ENCODE peak calls at places on chromosomes 12 and 14, in nine cellular contexts. B is endodermal cell; D is CD4-positive, alpha-beta T cell; J is Calu3; H is endothelial cell of umbilical vein; E is lower lobe of right lung; P is foreskin fibroblast; M is breast epithelium; I is GM12865. C is an unnamed sample.

GRCh38 chr12:32273712-32274111 is 125.6 kb upstream of the FGD4 start:
- DNase-seq in B (peak), D (peak), J (no peak), H (no peak), E (no peak), P (no peak), M (no peak), I (peak), C (peak)

GRCh38 chr12:110965574-110965973 is 45.2 kb upstream of the MYL2 start:
- DNase-seq in B (peak), D (no peak), J (no peak), H (no peak), E (no peak), P (no peak), M (no peak), I (no peak), C (no peak)

GRCh38 chr14:75826599-75826998 is 155.2 kb downstream of the TGFB3 start:
- DNase-seq in B (no peak), D (no peak), J (no peak), H (no peak), E (no peak), P (peak), M (no peak), I (no peak), C (no peak)

GRCh38 chr12:70692681-70693288 is 55.6 kb upstream of the PTPRB start:
- DNase-seq in B (no peak), D (no peak), J (no peak), H (peak), E (no peak), P (peak), M (no peak), I (no peak), C (no peak)

GRCh38 chr12:30959110-30959710 is 32.7 kb downstream of the TSPAN11 start:
- DNase-seq in B (no peak), D (no peak), J (no peak), H (no peak), E (no peak), P (no peak), M (no peak), I (no peak), C (no peak)

GRCh38 chr12:538731-539539 is 79.2 kb downstream of the B4GALNT3 start:
- DNase-seq in B (no peak), D (peak), J (peak), H (peak), E (peak), P (peak), M (no peak), I (no peak), C (no peak)

GRCh38 chr12:110766311-110767154 is 23.8 kb upstream of the PPP1CC start:
- DNase-seq in B (no peak), D (no peak), J (no peak), H (no peak), E (no peak), P (peak), M (no peak), I (no peak), C (no peak)

GRCh38 chr14:28765169-28765906 is 1.2 kb upstream of the FOXG1 start:
- DNase-seq in B (no peak), D (no peak), J (no peak), H (no peak), E (peak), P (peak), M (no peak), I (no peak), C (no peak)

GRCh38 chr12:4145990-4146859 is 127.3 kb upstream of the CCND2 start:
- DNase-seq in B (peak), D (no peak), J (no peak), H (no peak), E (no peak), P (no peak), M (no peak), I (peak), C (no peak)

GRCh38 chr12:89875225-89875624 is 166.6 kb upstream of the ATP2B1 start:
- DNase-seq in B (no peak), D (no peak), J (no peak), H (no peak), E (no peak), P (peak), M (no peak), I (no peak), C (no peak)

GRCh38 chr12:12736759-12737676 is 19.9 kb downstream of the CDKN1B start:
- DNase-seq in B (no peak), D (peak), J (no peak), H (peak), E (no peak), P (peak), M (no peak), I (peak), C (no peak)

GRCh38 chr14:30551460-30551859 is 7.5 kb upstream of the G2E3 start:
- DNase-seq in B (no peak), D (no peak), J (no peak), H (no peak), E (no peak), P (peak), M (no peak), I (no peak), C (no peak)

GRCh38 chr14:97218713-97219355 is 421.7 kb downstream of the VRK1 start:
- DNase-seq in B (peak), D (peak), J (no peak), H (no peak), E (no peak), P (peak), M (no peak), I (no peak), C (peak)

GRCh38 chr14:76919431-76919810 is 93.2 kb downstream of the LRRC74A start:
- DNase-seq in B (peak), D (no peak), J (no peak), H (no peak), E (no peak), P (no peak), M (no peak), I (no peak), C (no peak)

GRCh38 chr12:104796475-104796862 is 161.6 kb downstream of the SLC41A2 start:
- DNase-seq in B (no peak), D (no peak), J (no peak), H (no peak), E (no peak), P (no peak), M (no peak), I (no peak), C (no peak)

GRCh38 chr14:83164591-83164990 is 1630.9 kb upstream of the SEL1L start:
- DNase-seq in B (no peak), D (no peak), J (no peak), H (no peak), E (no peak), P (no peak), M (no peak), I (no peak), C (no peak)

GRCh38 chr12:48602192-48602989 is 32.5 kb upstream of the LALBA start:
- DNase-seq in B (no peak), D (no peak), J (no peak), H (no peak), E (no peak), P (peak), M (no peak), I (no peak), C (no peak)

GRCh38 chr12:4449862-4450222 is 4.2 kb upstream of the FGF6 start:
- DNase-seq in B (peak), D (no peak), J (no peak), H (no peak), E (no peak), P (peak), M (no peak), I (no peak), C (no peak)

GRCh38 chr12:3117144-3117581 is 40.0 kb downstream of the TSPAN9 start:
- DNase-seq in B (no peak), D (no peak), J (no peak), H (peak), E (no peak), P (peak), M (no peak), I (no peak), C (no peak)

GRCh38 chr14:33737446-33737845 is 213.4 kb downstream of the EGLN3 start:
- DNase-seq in B (no peak), D (no peak), J (no peak), H (no peak), E (no peak), P (peak), M (no peak), I (no peak), C (no peak)

GRCh38 chr14:95256011-95256775 is 63.5 kb downstream of the CLMN start:
- DNase-seq in B (peak), D (no peak), J (no peak), H (no peak), E (no peak), P (no peak), M (no peak), I (no peak), C (no peak)

GRCh38 chr12:52907092-52907810 is 2.4 kb upstream of the KRT8 start:
- DNase-seq in B (peak), D (no peak), J (peak), H (peak), E (peak), P (no peak), M (peak), I (no peak), C (no peak)

GRCh38 chr12:14773685-14774073 is 29.6 kb downstream of the WBP11 start:
- DNase-seq in B (no peak), D (no peak), J (no peak), H (no peak), E (peak), P (no peak), M (no peak), I (no peak), C (peak)

GRCh38 chr12:19129486-19130223 is at the start of gene PLEKHA5:
- DNase-seq in B (peak), D (peak), J (peak), H (peak), E (peak), P (peak), M (peak), I (peak), C (peak)

GRCh38 chr14:92590941-92591340 is 77.4 kb downstream of the RIN3 start:
- DNase-seq in B (no peak), D (no peak), J (no peak), H (no peak), E (no peak), P (no peak), M (no peak), I (no peak), C (no peak)

GRCh38 chr14:92586001-92586947 is 72.7 kb downstream of the RIN3 start:
- DNase-seq in B (no peak), D (no peak), J (no peak), H (peak), E (no peak), P (peak), M (no peak), I (peak), C (no peak)

GRCh38 chr14:92586966-92587365 is 73.4 kb downstream of the RIN3 start:
- DNase-seq in B (no peak), D (no peak), J (no peak), H (no peak), E (no peak), P (no peak), M (no peak), I (no peak), C (no peak)

GRCh38 chr14:92591346-92591745 is 77.8 kb downstream of the RIN3 start:
- DNase-seq in B (no peak), D (no peak), J (no peak), H (no peak), E (no peak), P (no peak), M (no peak), I (no peak), C (no peak)

GRCh38 chr14:92589213-92589852 is 75.8 kb downstream of the RIN3 start:
- DNase-seq in B (no peak), D (no peak), J (no peak), H (no peak), E (no peak), P (peak), M (no peak), I (peak), C (no peak)
- TF ChIP-seq CTCF in B (peak), D (peak), J (peak), H (no peak), E (no peak), P (peak), M (no peak), I (peak), C (peak)

GRCh38 chr12:108839890-108840230 is 17.5 kb downstream of the SSH1 start:
- DNase-seq in B (no peak), D (no peak), J (no peak), H (no peak), E (peak), P (no peak), M (no peak), I (no peak), C (no peak)

GRCh38 chr12:108839011-108839889 is 18.1 kb downstream of the SSH1 start:
- DNase-seq in B (no peak), D (no peak), J (no peak), H (peak), E (peak), P (peak), M (peak), I (no peak), C (no peak)

GRCh38 chr12:108840605-108841328 is 16.6 kb downstream of the SSH1 start:
- DNase-seq in B (no peak), D (no peak), J (no peak), H (no peak), E (peak), P (peak), M (no peak), I (no peak), C (no peak)

GRCh38 chr12:108843187-108843586 is 14.2 kb downstream of the SSH1 start:
- DNase-seq in B (no peak), D (no peak), J (no peak), H (no peak), E (peak), P (no peak), M (no peak), I (no peak), C (no peak)

GRCh38 chr12:108842364-108842763 is 15.0 kb downstream of the SSH1 start:
- DNase-seq in B (no peak), D (no peak), J (no peak), H (no peak), E (peak), P (no peak), M (no peak), I (no peak), C (no peak)
- TF ChIP-seq CTCF in B (no peak), D (no peak), J (no peak), H (no peak), E (no peak), P (no peak), M (no peak), I (no peak), C (no peak)

GRCh38 chr14:23380197-23381016 is 3.6 kb downstream of the CMTM5 start:
- DNase-seq in B (no peak), D (no peak), J (no peak), H (no peak), E (no peak), P (no peak), M (no peak), I (no peak), C (no peak)
- TF ChIP-seq CTCF in B (peak), D (peak), J (no peak), H (no peak), E (no peak), P (no peak), M (no peak), I (no peak), C (no peak)

DNA sequence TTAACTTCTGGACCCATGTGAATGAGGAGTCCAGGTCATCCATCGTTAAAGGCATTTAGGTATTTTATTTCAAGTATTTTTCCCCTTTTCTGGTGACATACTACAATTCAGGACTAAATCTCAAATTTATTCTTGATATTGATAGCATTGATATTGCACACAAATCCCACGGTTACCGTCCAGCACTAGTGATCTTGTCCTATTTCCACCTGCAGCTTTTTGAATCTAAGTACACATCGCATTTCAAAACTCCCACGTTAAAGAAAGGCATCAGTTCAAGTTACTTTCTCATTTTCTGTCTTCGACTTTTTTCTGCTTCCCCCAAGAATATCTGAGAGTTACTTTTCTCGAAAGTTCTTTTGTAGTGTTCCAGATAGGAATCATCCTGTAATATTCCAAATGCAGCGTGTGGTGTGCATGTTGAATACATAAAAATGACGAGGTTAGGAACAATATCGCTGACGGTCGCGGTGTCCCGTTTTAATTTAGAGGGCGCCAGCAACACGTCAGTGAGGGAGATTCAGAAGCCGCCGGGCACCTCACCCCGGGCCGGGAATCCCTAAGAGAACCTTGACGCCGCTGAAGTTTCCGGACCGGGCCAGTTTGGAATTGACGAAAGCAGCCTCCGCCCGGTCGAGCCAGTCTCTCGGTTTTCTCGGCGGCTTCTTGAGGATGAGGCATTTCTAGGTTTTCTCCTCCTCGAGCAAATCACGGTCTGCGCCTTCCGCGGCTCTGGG is 569 bp upstream of the RGS6 start:
- DNase-seq in B (no peak), D (no peak), J (no peak), H (no peak), E (peak), P (peak), M (no peak), I (no peak), C (no peak)
- TF ChIP-seq CTCF in B (no peak), D (no peak), J (no peak), H (no peak), E (no peak), P (no peak), M (no peak), I (no peak), C (no peak)

GRCh38 chr12:121296618-121297476 is at the start of gene CAMKK2:
- DNase-seq in B (peak), D (peak), J (peak), H (peak), E (peak), P (peak), M (peak), I (peak), C (peak)
- TF ChIP-seq CTCF in B (peak), D (peak), J (no peak), H (peak), E (peak), P (no peak), M (no peak), I (peak), C (peak)

GRCh38 chr12:120457133-120457532 is 10.9 kb downstream of the GATC start:
- DNase-seq in B (peak), D (no peak), J (no peak), H (no peak), E (no peak), P (peak), M (no peak), I (peak), C (no peak)
- TF ChIP-seq CTCF in B (peak), D (peak), J (peak), H (peak), E (no peak), P (peak), M (no peak), I (peak), C (peak)

GRCh38 chr12:77615331-77615730 is 215.4 kb upstream of the NAV3 start:
- DNase-seq in B (peak), D (no peak), J (no peak), H (peak), E (no peak), P (peak), M (no peak), I (no peak), C (no peak)
- TF ChIP-seq CTCF in B (peak), D (no peak), J (no peak), H (peak), E (no peak), P (peak), M (no peak), I (no peak), C (peak)

C was measured in progenitor cell of endocrine pancreas.